ENCODE peak calls at places on chromosome 4, in ten cellular contexts. One of them, this sample, is unnamed.
A peak's percentile ranks its signal among the peaks of the same experiment; 100 is the strongest.

GRCh38 chr4:39662683-39663082 is 24.0 kb upstream of the SMIM14 start:
- DNase-seq in lower lobe of right lung: no peak
- DNase-seq in occipital lobe: no peak
- DNase-seq in MV-4-11: no peak
- DNase-seq in left ventricle myocardium superior: no peak
- DNase-seq in anterior cingulate cortex: no peak
- DNase-seq in effector memory CD4-positive, alpha-beta T cell: no peak
- DNase-seq in ACHN: no peak
- DNase-seq in stimulated activated CD4-positive, alpha-beta T cell treated with anti-CD3 and anti-CD28 coated beads, Interleukin-4, amount 100 ng/mL, for 1 hour: no peak
- DNase-seq in T1000: no peak
- DNase-seq in this sample: no peak

GRCh38 chr4:53484911-53485459 is 106.3 kb downstream of the LNX1 start:
- DNase-seq in lower lobe of right lung: no peak
- DNase-seq in occipital lobe: no peak
- DNase-seq in MV-4-11: peak; percentile 8
- DNase-seq in left ventricle myocardium superior: no peak
- DNase-seq in anterior cingulate cortex: no peak
- DNase-seq in effector memory CD4-positive, alpha-beta T cell: no peak
- DNase-seq in ACHN: no peak
- DNase-seq in stimulated activated CD4-positive, alpha-beta T cell treated with anti-CD3 and anti-CD28 coated beads, Interleukin-4, amount 100 ng/mL, for 1 hour: no peak
- DNase-seq in T1000: no peak
- DNase-seq in this sample: no peak

GRCh38 chr4:156805696-156806095 is 165.9 kb downstream of the PDGFC start:
- DNase-seq in lower lobe of right lung: no peak
- DNase-seq in occipital lobe: no peak
- DNase-seq in MV-4-11: no peak
- DNase-seq in left ventricle myocardium superior: no peak
- DNase-seq in anterior cingulate cortex: no peak
- DNase-seq in effector memory CD4-positive, alpha-beta T cell: no peak
- DNase-seq in ACHN: no peak
- DNase-seq in stimulated activated CD4-positive, alpha-beta T cell treated with anti-CD3 and anti-CD28 coated beads, Interleukin-4, amount 100 ng/mL, for 1 hour: no peak
- DNase-seq in T1000: no peak
- DNase-seq in this sample: no peak

GRCh38 chr4:38161208-38162113 is 201.3 kb downstream of the PTTG2 start:
- DNase-seq in lower lobe of right lung: no peak
- DNase-seq in occipital lobe: no peak
- DNase-seq in MV-4-11: no peak
- DNase-seq in left ventricle myocardium superior: no peak
- DNase-seq in anterior cingulate cortex: no peak
- DNase-seq in effector memory CD4-positive, alpha-beta T cell: no peak
- DNase-seq in ACHN: no peak
- DNase-seq in stimulated activated CD4-positive, alpha-beta T cell treated with anti-CD3 and anti-CD28 coated beads, Interleukin-4, amount 100 ng/mL, for 1 hour: no peak
- DNase-seq in T1000: no peak
- DNase-seq in this sample: no peak

GRCh38 chr4:182736207-182736606 is 181.0 kb downstream of the DCTD start:
- DNase-seq in lower lobe of right lung: no peak
- DNase-seq in occipital lobe: no peak
- DNase-seq in MV-4-11: no peak
- DNase-seq in left ventricle myocardium superior: no peak
- DNase-seq in anterior cingulate cortex: no peak
- DNase-seq in effector memory CD4-positive, alpha-beta T cell: no peak
- DNase-seq in ACHN: no peak
- DNase-seq in stimulated activated CD4-positive, alpha-beta T cell treated with anti-CD3 and anti-CD28 coated beads, Interleukin-4, amount 100 ng/mL, for 1 hour: no peak
- DNase-seq in T1000: no peak
- DNase-seq in this sample: no peak

GRCh38 chr4:89306486-89307184 is 965 bp downstream of the GPRIN3 start:
- DNase-seq in lower lobe of right lung: no peak
- DNase-seq in occipital lobe: no peak
- DNase-seq in MV-4-11: no peak
- DNase-seq in left ventricle myocardium superior: no peak
- DNase-seq in anterior cingulate cortex: no peak
- DNase-seq in effector memory CD4-positive, alpha-beta T cell: no peak
- DNase-seq in ACHN: no peak
- DNase-seq in stimulated activated CD4-positive, alpha-beta T cell treated with anti-CD3 and anti-CD28 coated beads, Interleukin-4, amount 100 ng/mL, for 1 hour: no peak
- DNase-seq in T1000: no peak
- DNase-seq in this sample: no peak

GRCh38 chr4:37684154-37684553 is 2.0 kb downstream of the RELL1 start:
- DNase-seq in lower lobe of right lung: no peak
- DNase-seq in occipital lobe: no peak
- DNase-seq in MV-4-11: no peak
- DNase-seq in left ventricle myocardium superior: no peak
- DNase-seq in anterior cingulate cortex: no peak
- DNase-seq in effector memory CD4-positive, alpha-beta T cell: no peak
- DNase-seq in ACHN: no peak
- DNase-seq in stimulated activated CD4-positive, alpha-beta T cell treated with anti-CD3 and anti-CD28 coated beads, Interleukin-4, amount 100 ng/mL, for 1 hour: no peak
- DNase-seq in T1000: no peak
- DNase-seq in this sample: no peak

GRCh38 chr4:27861381-27861787 is 1000.7 kb downstream of the STIM2 start:
- DNase-seq in lower lobe of right lung: no peak
- DNase-seq in occipital lobe: peak; percentile 9
- DNase-seq in MV-4-11: peak; percentile 13
- DNase-seq in left ventricle myocardium superior: no peak
- DNase-seq in anterior cingulate cortex: no peak
- DNase-seq in effector memory CD4-positive, alpha-beta T cell: no peak
- DNase-seq in ACHN: peak; percentile 33
- DNase-seq in stimulated activated CD4-positive, alpha-beta T cell treated with anti-CD3 and anti-CD28 coated beads, Interleukin-4, amount 100 ng/mL, for 1 hour: no peak
- DNase-seq in T1000: peak; percentile 70
- DNase-seq in this sample: no peak

GRCh38 chr4:14399919-14400706 is 602.2 kb upstream of the CPEB2 start:
- DNase-seq in lower lobe of right lung: no peak
- DNase-seq in occipital lobe: no peak
- DNase-seq in MV-4-11: peak; percentile 80
- DNase-seq in left ventricle myocardium superior: no peak
- DNase-seq in anterior cingulate cortex: no peak
- DNase-seq in effector memory CD4-positive, alpha-beta T cell: no peak
- DNase-seq in ACHN: no peak
- DNase-seq in stimulated activated CD4-positive, alpha-beta T cell treated with anti-CD3 and anti-CD28 coated beads, Interleukin-4, amount 100 ng/mL, for 1 hour: no peak
- DNase-seq in T1000: no peak
- DNase-seq in this sample: no peak

GRCh38 chr4:2393353-2394270 is 24.8 kb downstream of the ZFYVE28 start:
- DNase-seq in lower lobe of right lung: no peak
- DNase-seq in occipital lobe: no peak
- DNase-seq in MV-4-11: no peak
- DNase-seq in left ventricle myocardium superior: no peak
- DNase-seq in anterior cingulate cortex: no peak
- DNase-seq in effector memory CD4-positive, alpha-beta T cell: no peak
- DNase-seq in ACHN: no peak
- DNase-seq in stimulated activated CD4-positive, alpha-beta T cell treated with anti-CD3 and anti-CD28 coated beads, Interleukin-4, amount 100 ng/mL, for 1 hour: no peak
- DNase-seq in T1000: no peak
- DNase-seq in this sample: no peak

GRCh38 chr4:189838821-189839497 is 101.7 kb upstream of the FRG1 start:
- DNase-seq in lower lobe of right lung: no peak
- DNase-seq in occipital lobe: no peak
- DNase-seq in MV-4-11: no peak
- DNase-seq in left ventricle myocardium superior: no peak
- DNase-seq in anterior cingulate cortex: no peak
- DNase-seq in effector memory CD4-positive, alpha-beta T cell: no peak
- DNase-seq in ACHN: no peak
- DNase-seq in stimulated activated CD4-positive, alpha-beta T cell treated with anti-CD3 and anti-CD28 coated beads, Interleukin-4, amount 100 ng/mL, for 1 hour: no peak
- DNase-seq in T1000: no peak
- DNase-seq in this sample: no peak

GRCh38 chr4:41525129-41525528 is 12.8 kb upstream of the LIMCH1 start:
- DNase-seq in lower lobe of right lung: no peak
- DNase-seq in occipital lobe: no peak
- DNase-seq in MV-4-11: peak; percentile 13
- DNase-seq in left ventricle myocardium superior: no peak
- DNase-seq in anterior cingulate cortex: no peak
- DNase-seq in effector memory CD4-positive, alpha-beta T cell: no peak
- DNase-seq in ACHN: no peak
- DNase-seq in stimulated activated CD4-positive, alpha-beta T cell treated with anti-CD3 and anti-CD28 coated beads, Interleukin-4, amount 100 ng/mL, for 1 hour: no peak
- DNase-seq in T1000: peak; percentile 35
- DNase-seq in this sample: no peak

GRCh38 chr4:101191302-101192098 is 155.8 kb downstream of the PPP3CA start:
- DNase-seq in lower lobe of right lung: peak; percentile 47
- DNase-seq in occipital lobe: peak; percentile 36
- DNase-seq in MV-4-11: no peak
- DNase-seq in left ventricle myocardium superior: peak; percentile 80
- DNase-seq in anterior cingulate cortex: peak; percentile 33
- DNase-seq in effector memory CD4-positive, alpha-beta T cell: no peak
- DNase-seq in ACHN: no peak
- DNase-seq in stimulated activated CD4-positive, alpha-beta T cell treated with anti-CD3 and anti-CD28 coated beads, Interleukin-4, amount 100 ng/mL, for 1 hour: no peak
- DNase-seq in T1000: no peak
- DNase-seq in this sample: no peak

GRCh38 chr4:150518559-150518958 is 63.4 kb upstream of the MAB21L2 start:
- DNase-seq in lower lobe of right lung: no peak
- DNase-seq in occipital lobe: no peak
- DNase-seq in MV-4-11: no peak
- DNase-seq in left ventricle myocardium superior: no peak
- DNase-seq in anterior cingulate cortex: no peak
- DNase-seq in effector memory CD4-positive, alpha-beta T cell: no peak
- DNase-seq in ACHN: peak; percentile 55
- DNase-seq in stimulated activated CD4-positive, alpha-beta T cell treated with anti-CD3 and anti-CD28 coated beads, Interleukin-4, amount 100 ng/mL, for 1 hour: no peak
- DNase-seq in T1000: no peak
- DNase-seq in this sample: no peak

GRCh38 chr4:56791316-56791715 is 30.2 kb downstream of the SPINK2 start:
- DNase-seq in lower lobe of right lung: no peak
- DNase-seq in occipital lobe: no peak
- DNase-seq in MV-4-11: no peak
- DNase-seq in left ventricle myocardium superior: no peak
- DNase-seq in anterior cingulate cortex: no peak
- DNase-seq in effector memory CD4-positive, alpha-beta T cell: no peak
- DNase-seq in ACHN: no peak
- DNase-seq in stimulated activated CD4-positive, alpha-beta T cell treated with anti-CD3 and anti-CD28 coated beads, Interleukin-4, amount 100 ng/mL, for 1 hour: no peak
- DNase-seq in T1000: no peak
- DNase-seq in this sample: no peak

GRCh38 chr4:8083086-8083825 is 75.4 kb downstream of the ABLIM2 start:
- DNase-seq in lower lobe of right lung: no peak
- DNase-seq in occipital lobe: no peak
- DNase-seq in MV-4-11: no peak
- DNase-seq in left ventricle myocardium superior: no peak
- DNase-seq in anterior cingulate cortex: no peak
- DNase-seq in effector memory CD4-positive, alpha-beta T cell: no peak
- DNase-seq in ACHN: no peak
- DNase-seq in stimulated activated CD4-positive, alpha-beta T cell treated with anti-CD3 and anti-CD28 coated beads, Interleukin-4, amount 100 ng/mL, for 1 hour: no peak
- DNase-seq in T1000: no peak
- DNase-seq in this sample: no peak

GRCh38 chr4:146029939-146030710 is 91.5 kb upstream of the ZNF827 start:
- DNase-seq in lower lobe of right lung: no peak
- DNase-seq in occipital lobe: no peak
- DNase-seq in MV-4-11: no peak
- DNase-seq in left ventricle myocardium superior: no peak
- DNase-seq in anterior cingulate cortex: no peak
- DNase-seq in effector memory CD4-positive, alpha-beta T cell: no peak
- DNase-seq in ACHN: no peak
- DNase-seq in stimulated activated CD4-positive, alpha-beta T cell treated with anti-CD3 and anti-CD28 coated beads, Interleukin-4, amount 100 ng/mL, for 1 hour: no peak
- DNase-seq in T1000: no peak
- DNase-seq in this sample: peak; percentile 67

GRCh38 chr4:108051343-108051742 is 61.7 kb downstream of the HADH start:
- DNase-seq in lower lobe of right lung: no peak
- DNase-seq in occipital lobe: no peak
- DNase-seq in MV-4-11: no peak
- DNase-seq in left ventricle myocardium superior: no peak
- DNase-seq in anterior cingulate cortex: no peak
- DNase-seq in effector memory CD4-positive, alpha-beta T cell: no peak
- DNase-seq in ACHN: no peak
- DNase-seq in stimulated activated CD4-positive, alpha-beta T cell treated with anti-CD3 and anti-CD28 coated beads, Interleukin-4, amount 100 ng/mL, for 1 hour: no peak
- DNase-seq in T1000: no peak
- DNase-seq in this sample: no peak

GRCh38 chr4:38671594-38671943 is 7.6 kb downstream of the KLF3 start:
- DNase-seq in lower lobe of right lung: no peak
- DNase-seq in occipital lobe: no peak
- DNase-seq in MV-4-11: no peak
- DNase-seq in left ventricle myocardium superior: no peak
- DNase-seq in anterior cingulate cortex: no peak
- DNase-seq in effector memory CD4-positive, alpha-beta T cell: no peak
- DNase-seq in ACHN: no peak
- DNase-seq in stimulated activated CD4-positive, alpha-beta T cell treated with anti-CD3 and anti-CD28 coated beads, Interleukin-4, amount 100 ng/mL, for 1 hour: no peak
- DNase-seq in T1000: no peak
- DNase-seq in this sample: no peak

GRCh38 chr4:165711436-165711835 is 161.6 kb upstream of the TLL1 start:
- DNase-seq in lower lobe of right lung: no peak
- DNase-seq in occipital lobe: no peak
- DNase-seq in MV-4-11: no peak
- DNase-seq in left ventricle myocardium superior: no peak
- DNase-seq in anterior cingulate cortex: no peak
- DNase-seq in effector memory CD4-positive, alpha-beta T cell: no peak
- DNase-seq in ACHN: no peak
- DNase-seq in stimulated activated CD4-positive, alpha-beta T cell treated with anti-CD3 and anti-CD28 coated beads, Interleukin-4, amount 100 ng/mL, for 1 hour: no peak
- DNase-seq in T1000: no peak
- DNase-seq in this sample: no peak

GRCh38 chr4:30860983-30861382 is 140.8 kb downstream of the PCDH7 start:
- DNase-seq in lower lobe of right lung: no peak
- DNase-seq in occipital lobe: no peak
- DNase-seq in MV-4-11: no peak
- DNase-seq in left ventricle myocardium superior: no peak
- DNase-seq in anterior cingulate cortex: no peak
- DNase-seq in effector memory CD4-positive, alpha-beta T cell: no peak
- DNase-seq in ACHN: no peak
- DNase-seq in stimulated activated CD4-positive, alpha-beta T cell treated with anti-CD3 and anti-CD28 coated beads, Interleukin-4, amount 100 ng/mL, for 1 hour: no peak
- DNase-seq in T1000: no peak
- DNase-seq in this sample: no peak

GRCh38 chr4:54872246-54872645 is 214.5 kb downstream of the KIT start:
- DNase-seq in lower lobe of right lung: no peak
- DNase-seq in occipital lobe: no peak
- DNase-seq in MV-4-11: no peak
- DNase-seq in left ventricle myocardium superior: no peak
- DNase-seq in anterior cingulate cortex: no peak
- DNase-seq in effector memory CD4-positive, alpha-beta T cell: no peak
- DNase-seq in ACHN: no peak
- DNase-seq in stimulated activated CD4-positive, alpha-beta T cell treated with anti-CD3 and anti-CD28 coated beads, Interleukin-4, amount 100 ng/mL, for 1 hour: no peak
- DNase-seq in T1000: peak; percentile 11
- DNase-seq in this sample: no peak

GRCh38 chr4:166594326-166594946 is 639.9 kb downstream of the SPOCK3 start:
- DNase-seq in lower lobe of right lung: no peak
- DNase-seq in occipital lobe: no peak
- DNase-seq in MV-4-11: peak; percentile 5
- DNase-seq in left ventricle myocardium superior: no peak
- DNase-seq in anterior cingulate cortex: no peak
- DNase-seq in effector memory CD4-positive, alpha-beta T cell: no peak
- DNase-seq in ACHN: peak; percentile 55
- DNase-seq in stimulated activated CD4-positive, alpha-beta T cell treated with anti-CD3 and anti-CD28 coated beads, Interleukin-4, amount 100 ng/mL, for 1 hour: no peak
- DNase-seq in T1000: no peak
- DNase-seq in this sample: no peak

GRCh38 chr4:141246683-141247429 is 26.2 kb downstream of the ZNF330 start:
- DNase-seq in lower lobe of right lung: no peak
- DNase-seq in occipital lobe: no peak
- DNase-seq in MV-4-11: no peak
- DNase-seq in left ventricle myocardium superior: no peak
- DNase-seq in anterior cingulate cortex: no peak
- DNase-seq in effector memory CD4-positive, alpha-beta T cell: no peak
- DNase-seq in ACHN: no peak
- DNase-seq in stimulated activated CD4-positive, alpha-beta T cell treated with anti-CD3 and anti-CD28 coated beads, Interleukin-4, amount 100 ng/mL, for 1 hour: no peak
- DNase-seq in T1000: no peak
- DNase-seq in this sample: no peak

This sample was measured in memory B cell.